ENCODE peak calls at places on chromosomes 11 and 22, in six cellular contexts. R is GM12878, Y is HepG2, U is HCT116, Z is endothelial cell of umbilical vein, G is K562. X is an unnamed sample.

GRCh38 chr22:37362618-37363017 is 64.7 kb downstream of the ELFN2 start:
- DNase-seq in Z (no peak), Y (no peak), U (no peak), R (no peak), G (no peak), X (no peak)

GRCh38 chr11:3177931-3178330 is 12.8 kb upstream of the OSBPL5 start:
- DNase-seq in R (no peak), Z (no peak), Y (no peak), U (no peak), G (no peak), X (no peak)

GRCh38 chr11:76107946-76108345 is 98.4 kb downstream of the WNT11 start:
- DNase-seq in R (no peak), Z (no peak), G (no peak), Y (no peak), U (no peak), X (peak)

GRCh38 chr11:330307-330693 is 9.6 kb upstream of the IFITM3 start:
- DNase-seq in Y (no peak), G (no peak), Z (no peak), U (no peak), R (no peak), X (no peak)

GRCh38 chr22:29520851-29521250 is 32.7 kb downstream of the THOC5 start:
- DNase-seq in G (no peak), Z (peak), R (no peak), U (no peak), Y (no peak), X (no peak)

GRCh38 chr11:8060146-8060719 is 20.8 kb upstream of the TUB start:
- DNase-seq in U (no peak), G (no peak), Z (no peak), R (no peak), Y (no peak), X (no peak)

GRCh38 chr22:26283330-26283729 is 114.1 kb downstream of the SEZ6L start:
- DNase-seq in R (no peak), Y (no peak), Z (no peak), U (no peak), G (no peak), X (no peak)

GRCh38 chr11:83068573-83068972 is 3.1 kb downstream of the RAB30 start:
- DNase-seq in Z (peak), G (no peak), Y (no peak), U (no peak), R (no peak), X (no peak)

GRCh38 chr22:35918466-35918865 is 110.2 kb downstream of the RBFOX2 start:
- DNase-seq in Y (no peak), G (no peak), R (no peak), U (no peak), Z (no peak), X (no peak)

GRCh38 chr11:30635401-30635989 is 49.3 kb upstream of the MPPED2 start:
- DNase-seq in G (no peak), Y (no peak), Z (peak), U (no peak), R (no peak), X (no peak)

GRCh38 chr11:132111781-132112380 is 741.5 kb downstream of the NTM start:
- DNase-seq in Y (no peak), U (no peak), G (no peak), Z (peak), R (no peak), X (no peak)

GRCh38 chr11:70915158-70915795 is 337.1 kb downstream of the SHANK2 start:
- DNase-seq in U (no peak), R (no peak), G (no peak), Z (no peak), Y (no peak), X (no peak)

GRCh38 chr11:34501500-34501899 is 12.1 kb downstream of the ELF5 start:
- DNase-seq in R (no peak), Y (peak), U (no peak), G (no peak), Z (no peak), X (no peak)

GRCh38 chr11:50298182-50298988 is 265.7 kb downstream of the OR4C45 start:
- DNase-seq in U (no peak), Y (no peak), G (peak), R (no peak), Z (no peak), X (no peak)

GRCh38 chr22:33785283-33785991 is 134.8 kb downstream of the LARGE1 start:
- DNase-seq in U (no peak), Z (no peak), R (peak), Y (peak), G (no peak), X (no peak)

GRCh38 chr11:66818231-66818955 is 24.8 kb upstream of the RCE1 start:
- DNase-seq in R (no peak), G (no peak), Z (no peak), Y (no peak), U (no peak), X (no peak)

GRCh38 chr11:60927061-60927592 is 2.9 kb downstream of the TMEM132A start:
- DNase-seq in Y (no peak), U (no peak), G (no peak), R (no peak), Z (no peak), X (no peak)

GRCh38 chr11:63916837-63917684 is at the start of gene RCOR2:
- DNase-seq in G (peak), Y (peak), U (no peak), R (no peak), Z (peak), X (no peak)

GRCh38 chr11:8867856-8868705 is 42.9 kb upstream of the AKIP1 start:
- DNase-seq in Y (peak), R (no peak), Z (no peak), U (no peak), G (no peak), X (no peak)

GRCh38 chr11:113341388-113342165 is 27.2 kb downstream of the TTC12 start:
- DNase-seq in Z (no peak), G (no peak), R (no peak), Y (no peak), U (no peak), X (no peak)

GRCh38 chr22:38707346-38707745 is 1.6 kb downstream of the GTPBP1 start:
- DNase-seq in U (no peak), G (no peak), R (no peak), Z (peak), Y (peak), X (no peak)

GRCh38 chr11:62806611-62807121 is 1.4 kb upstream of the NXF1 start:
- DNase-seq in Z (no peak), Y (no peak), R (no peak), G (no peak), U (no peak), X (no peak)

GRCh38 chr11:35404397-35404775 is 15.0 kb downstream of the SLC1A2 start:
- DNase-seq in G (peak), Y (peak), Z (peak), U (no peak), R (no peak), X (no peak)

GRCh38 chr11:71418643-71419042 is 29.6 kb downstream of the DHCR7 start:
- DNase-seq in G (no peak), U (no peak), Y (no peak), Z (no peak), R (peak), X (no peak)

GRCh38 chr22:25876871-25877270 is 134.9 kb downstream of the MYO18B start:
- DNase-seq in Y (no peak), G (no peak), Z (no peak), R (no peak), U (no peak), X (no peak)

GRCh38 chr22:45608763-45609180 is 62.9 kb upstream of the ATXN10 start:
- DNase-seq in Z (no peak), G (no peak), U (peak), R (no peak), Y (no peak), X (no peak)

GRCh38 chr11:35363246-35364100 is 55.9 kb downstream of the SLC1A2 start:
- DNase-seq in U (no peak), G (no peak), R (no peak), Y (no peak), Z (no peak), X (no peak)

GRCh38 chr11:44983786-44984185 is 33.1 kb upstream of the TP53I11 start:
- DNase-seq in G (no peak), R (no peak), Z (peak), Y (no peak), U (no peak), X (no peak)

GRCh38 chr11:57491371-57492061 is 24.0 kb downstream of the SLC43A1 start:
- DNase-seq in R (no peak), G (peak), Y (peak), Z (peak), U (no peak), X (no peak)

GRCh38 chr11:134944986-134945385 is 532.9 kb upstream of the B3GAT1 start:
- DNase-seq in Z (no peak), Y (no peak), R (no peak), U (no peak), G (no peak), X (no peak)

GRCh38 chr11:65574963-65575567 is 788 bp upstream of the EHBP1L1 start:
- DNase-seq in Y (no peak), G (no peak), Z (peak), R (no peak), U (no peak), X (no peak)

GRCh38 chr11:128424867-128425285 is 162.5 kb downstream of the ETS1 start:
- DNase-seq in U (no peak), R (no peak), Z (no peak), Y (peak), G (no peak), X (no peak)

GRCh38 chr22:46376908-46377565 is 41.5 kb downstream of the TRMU start:
- DNase-seq in Z (no peak), G (no peak), R (no peak), Y (peak), U (no peak), X (no peak)

GRCh38 chr11:102836290-102836875 is 7.0 kb downstream of the MMP3 start:
- DNase-seq in U (no peak), Y (no peak), R (no peak), G (no peak), Z (no peak), X (no peak)

GRCh38 chr11:23078289-23078971 is 218.2 kb upstream of the CCDC179 start:
- DNase-seq in U (no peak), Z (peak), Y (no peak), R (no peak), G (no peak), X (no peak)

GRCh38 chr11:56698795-56699194 is at the start of gene OR9G1:
- DNase-seq in Z (no peak), Y (no peak), G (no peak), U (no peak), R (no peak), X (no peak)

GRCh38 chr11:127017482-127017881 is 16.9 kb upstream of the KIRREL3 start:
- DNase-seq in G (peak), R (no peak), Z (no peak), Y (no peak), U (no peak), X (no peak)

DNA sequence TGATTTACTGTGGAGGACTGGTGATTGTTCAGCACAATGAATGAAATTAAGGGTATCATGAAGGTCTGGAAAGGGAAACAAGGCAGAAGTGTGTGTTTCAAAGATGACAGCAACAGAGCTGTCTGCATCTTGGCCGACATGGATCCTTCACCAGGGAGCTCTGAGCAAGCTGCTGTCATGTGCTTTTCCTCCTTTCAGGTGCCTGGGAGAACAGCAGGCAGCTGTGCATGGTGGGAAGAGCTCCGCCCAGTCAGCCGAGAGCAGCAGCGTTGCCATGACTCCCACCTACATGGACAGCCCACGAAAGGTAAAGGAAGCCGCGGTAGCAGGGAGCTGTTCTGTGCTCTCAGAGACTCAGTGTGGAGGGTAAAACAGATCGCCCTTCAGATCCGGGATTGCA is 87.1 kb upstream of the YWHAH start:
- DNase-seq in R (no peak), Z (no peak), U (no peak), G (peak), Y (no peak), X (no peak)
- TF ChIP-seq POLR2AphosphoS5 in R (no peak), Z (no peak), U (no peak), G (no peak), Y (no peak), X (no peak)

GRCh38 chr11:10806206-10806605 is 2.5 kb downstream of the EIF4G2 start:
- DNase-seq in U (no peak), Z (no peak), G (no peak), Y (no peak), R (no peak), X (no peak)
- H3K9ac ChIP-seq in U (no peak), Z (peak), G (no peak), Y (no peak), R (no peak), X (peak)

GRCh38 chr11:115504279-115505158 is at the start of gene CADM1:
- DNase-seq in G (peak), U (no peak), Z (peak), R (no peak), Y (peak), X (peak)
- TF ChIP-seq EZH2 in G (no peak), U (no peak), Z (no peak), R (no peak), Y (no peak), X (no peak)

GRCh38 chr11:73397468-73398131 is 21.4 kb downstream of the RELT start:
- DNase-seq in U (no peak), Y (no peak), R (no peak), G (no peak), Z (no peak), X (no peak)
- TF ChIP-seq POLR2AphosphoS5 in U (peak), Y (no peak), R (peak), G (no peak), Z (no peak), X (no peak)

GRCh38 chr11:112174789-112175595 is at the start of gene BCO2:
- DNase-seq in R (no peak), G (peak), Z (peak), Y (peak), U (peak), X (no peak)
- H3K9ac ChIP-seq in R (no peak), G (no peak), Z (peak), Y (no peak), U (peak), X (no peak)

GRCh38 chr11:125902927-125903752 is at the start of gene PUS3:
- DNase-seq in Z (peak), Y (peak), R (peak), G (peak), U (peak), X (no peak)

GRCh38 chr11:125903753-125904659 is at the start of gene DDX25:
- DNase-seq in U (no peak), G (no peak), Z (no peak), R (no peak), Y (no peak), X (no peak)

GRCh38 chr11:125902315-125902926 is 585 bp downstream of the PUS3 start:
- DNase-seq in Z (no peak), R (no peak), Y (no peak), U (no peak), G (peak), X (no peak)

GRCh38 chr11:125901872-125902271 is 1.1 kb downstream of the PUS3 start:
- DNase-seq in Y (no peak), Z (no peak), U (no peak), R (no peak), G (no peak), X (no peak)

DNA sequence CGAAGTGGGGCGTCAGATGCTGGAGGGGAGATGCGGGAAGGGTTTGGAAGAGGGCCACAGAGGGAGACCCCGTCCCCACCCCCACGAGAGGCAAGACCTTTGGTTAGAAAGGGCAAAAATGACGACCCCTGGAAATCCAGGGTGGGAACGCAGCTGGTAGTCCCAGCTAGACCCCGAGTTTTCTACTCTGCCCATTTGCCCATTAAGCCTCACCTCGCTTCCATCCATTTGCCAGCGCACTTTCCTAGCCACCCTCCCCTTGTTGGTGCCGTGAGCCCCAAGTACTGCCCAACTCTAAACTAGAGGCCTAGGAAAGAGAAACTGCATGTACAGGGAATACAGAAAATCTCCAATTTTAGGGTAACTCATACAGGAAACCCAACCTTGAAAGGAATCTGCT is 370 bp downstream of the DDX25 start:
- DNase-seq in G (no peak), Y (no peak), Z (no peak), R (no peak), U (no peak), X (no peak)
- TF ChIP-seq EZH2 in G (no peak), Y (no peak), Z (no peak), R (no peak), U (no peak), X (no peak)

DNA sequence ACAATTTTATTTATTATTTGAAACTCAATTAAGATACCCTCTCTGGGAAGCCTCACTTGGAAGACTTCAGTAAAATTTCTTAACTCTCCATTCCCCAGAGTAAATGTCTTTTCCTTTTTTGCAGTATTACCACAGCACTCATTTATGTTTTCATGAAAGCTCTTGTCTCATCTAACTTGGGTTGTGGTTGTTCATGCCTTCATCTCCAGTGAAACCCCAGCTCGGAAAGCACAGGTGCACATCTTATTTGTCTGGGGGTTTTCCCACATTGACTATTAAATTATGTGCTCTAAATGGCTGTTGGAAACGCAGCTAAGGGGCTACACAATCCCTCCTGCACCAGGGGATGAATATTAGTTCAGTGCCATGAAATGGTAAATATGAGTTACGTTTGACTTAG is 954.2 kb upstream of the RAG2 start:
- DNase-seq in Z (no peak), Y (no peak), U (no peak), G (no peak), R (no peak), X (no peak)
- TF ChIP-seq POLR2AphosphoS5 in Z (no peak), Y (no peak), U (no peak), G (no peak), R (no peak), X (no peak)

GRCh38 chr11:11760838-11761237 is 80.9 kb upstream of the USP47 start:
- DNase-seq in G (no peak), R (no peak), Z (no peak), Y (no peak), U (no peak), X (no peak)

GRCh38 chr11:11769362-11769761 is 72.4 kb upstream of the USP47 start:
- DNase-seq in R (no peak), Y (no peak), U (no peak), G (no peak), Z (no peak), X (no peak)

GRCh38 chr11:11763796-11764427 is 77.9 kb upstream of the USP47 start:
- DNase-seq in R (no peak), Y (no peak), Z (no peak), U (no peak), G (no peak), X (no peak)

GRCh38 chr11:11769782-11770181 is 72.0 kb upstream of the USP47 start:
- DNase-seq in U (no peak), G (no peak), R (no peak), Y (no peak), Z (no peak), X (no peak)

GRCh38 chr11:11764428-11764803 is 77.4 kb upstream of the USP47 start:
- DNase-seq in U (no peak), R (no peak), Y (no peak), Z (no peak), G (no peak), X (no peak)
- H3K9ac ChIP-seq in U (no peak), R (no peak), Y (no peak), Z (no peak), G (no peak), X (no peak)

GRCh38 chr11:1557168-1557884 is 14.7 kb downstream of the DUSP8 start:
- DNase-seq in U (no peak), R (no peak), Y (no peak), Z (no peak), G (no peak), X (no peak)
- TF ChIP-seq EZH2 in U (no peak), R (no peak), Y (no peak), Z (no peak), G (no peak), X (no peak)

GRCh38 chr22:19480173-19480568 is 451 bp downstream of the CDC45 start:
- DNase-seq in Y (peak), Z (no peak), G (no peak), U (no peak), R (no peak), X (no peak)

GRCh38 chr22:19478466-19479357 is at the start of gene UFD1:
- DNase-seq in R (no peak), Y (peak), U (no peak), G (peak), Z (no peak), X (no peak)

GRCh38 chr22:19478086-19478392 is 954 bp downstream of the UFD1 start:
- DNase-seq in Y (no peak), U (no peak), R (no peak), Z (no peak), G (no peak), X (no peak)

GRCh38 chr22:19480789-19481188 is 1.1 kb downstream of the CDC45 start:
- DNase-seq in Z (no peak), Y (no peak), G (no peak), R (no peak), U (no peak), X (no peak)

GRCh38 chr22:19479358-19480172 is at the start of gene CDC45:
- DNase-seq in U (peak), G (peak), Z (peak), R (peak), Y (peak), X (peak)
- TF ChIP-seq POLR2AphosphoS5 in U (peak), G (no peak), Z (peak), R (peak), Y (peak), X (peak)